ENCODE peak calls at places on chromosomes 5 and 9, in six cellular contexts. H is amniotic stem cell; W is amygdala; L is A549; X is stimulated activated CD4-positive, alpha-beta T cell treated with anti-CD3 and anti-CD28 coated beads, Interleukin-1b, Interleukin-23, amount 100 ng/mL, for 24 hours; M is HTR-8/SVneo. Q is an unnamed sample.
A peak's percentile ranks its signal among the peaks of the same experiment; 100 is the strongest.

GRCh38 chr5:39665328-39665727 is 240.5 kb upstream of the DAB2 start:
- DNase-seq in H (no peak), W (no peak), L (no peak), X (no peak), M (no peak), Q (no peak)

GRCh38 chr5:172595591-172596455 is 45.2 kb upstream of the NEURL1B start:
- DNase-seq in H (no peak), W (no peak), L (no peak), X (no peak), M (no peak), Q (no peak)

GRCh38 chr9:134690946-134691694 is 49.5 kb downstream of the COL5A1 start:
- DNase-seq in H (no peak), W (no peak), L (no peak), X (no peak), M (no peak), Q (no peak)

GRCh38 chr5:83149671-83150070 is 72.3 kb downstream of the XRCC4 start:
- DNase-seq in H (no peak), W (no peak), L (peak; percentile 64), X (no peak), M (no peak), Q (no peak)

GRCh38 chr5:170420809-170421412 is 31.7 kb upstream of the KCNMB1 start:
- DNase-seq in H (no peak), W (no peak), L (peak; percentile 71), X (peak; percentile 30), M (peak; percentile 80), Q (peak; percentile 69)

GRCh38 chr5:14270212-14270702 is 127.1 kb downstream of the TRIO start:
- DNase-seq in H (peak; percentile 51), W (no peak), L (peak; percentile 76), X (no peak), M (peak; percentile 86), Q (peak; percentile 76)

GRCh38 chr5:16521561-16522090 is 56.0 kb upstream of the ZNF622 start:
- DNase-seq in H (no peak), W (no peak), L (peak; percentile 39), X (no peak), M (no peak), Q (no peak)

GRCh38 chr5:1723957-1724821 is 75.4 kb downstream of the MRPL36 start:
- DNase-seq in H (no peak), W (no peak), L (no peak), X (no peak), M (no peak), Q (no peak)

GRCh38 chr5:65831276-65831675 is 95.1 kb upstream of the ERBIN start:
- DNase-seq in H (no peak), W (no peak), L (no peak), X (no peak), M (no peak), Q (no peak)

GRCh38 chr5:137960141-137960540 is 70.9 kb downstream of the PKD2L2 start:
- DNase-seq in H (no peak), W (no peak), L (no peak), X (no peak), M (no peak), Q (no peak)

GRCh38 chr5:91357012-91357634 is 26.0 kb downstream of the ARRDC3 start:
- DNase-seq in H (no peak), W (no peak), L (no peak), X (no peak), M (no peak), Q (no peak)

GRCh38 chr5:88727705-88728313 is 155.2 kb downstream of the MEF2C start:
- DNase-seq in H (no peak), W (no peak), L (peak; percentile 23), X (no peak), M (no peak), Q (peak; percentile 58)

GRCh38 chr5:171927345-171927941 is 79.0 kb downstream of the FBXW11 start:
- DNase-seq in H (no peak), W (no peak), L (no peak), X (no peak), M (no peak), Q (no peak)

Q was measured in SW 1271.